ENCODE peak calls at places on chromosomes 11 and 22, in six cellular contexts. N is IMR-90; Z is esophagus squamous epithelium; T is stomach; W is activated CD4-positive, alpha-beta T cell treated with anti-CD3 and anti-CD28 coated beads for 48 hours; K is iPS DF 6.9. Y is an unnamed sample.

GRCh38 chr11:122707111-122707510 is 51.6 kb downstream of the UBASH3B start:
- DNase-seq in N (no peak), Z (no peak), T (no peak), W (no peak), K (no peak), Y (no peak)

GRCh38 chr11:121351089-121351488 is 58.5 kb downstream of the SC5D start:
- DNase-seq in N (no peak), Z (no peak), T (no peak), W (no peak), K (no peak), Y (no peak)

GRCh38 chr11:64477675-64478074 is 113.3 kb upstream of the SLC22A12 start:
- DNase-seq in N (no peak), Z (no peak), T (no peak), W (no peak), K (no peak), Y (no peak)

GRCh38 chr22:25929479-25929878 is 187.5 kb downstream of the MYO18B start:
- DNase-seq in N (no peak), Z (no peak), T (no peak), W (no peak), K (no peak), Y (no peak)

GRCh38 chr11:120327311-120327710 is 2.2 kb downstream of the TLCD5 start:
- DNase-seq in N (no peak), Z (no peak), T (no peak), W (no peak), K (no peak), Y (no peak)

GRCh38 chr11:81915045-81915444 is 818.6 kb downstream of the FAM181B start:
- DNase-seq in N (no peak), Z (no peak), T (no peak), W (no peak), K (no peak), Y (no peak)

GRCh38 chr22:27474711-27475547 is 326.6 kb downstream of the MN1 start:
- DNase-seq in N (peak; percentile 94), Z (no peak), T (no peak), W (no peak), K (no peak), Y (no peak)

GRCh38 chr22:33917744-33918406 is 2.4 kb downstream of the LARGE1 start:
- DNase-seq in N (peak; percentile 50), Z (no peak), T (no peak), W (no peak), K (no peak), Y (no peak)

GRCh38 chr11:6695377-6695776 is 12.2 kb upstream of the MRPL17 start:
- DNase-seq in N (peak; percentile 60), Z (no peak), T (no peak), W (no peak), K (no peak), Y (no peak)

GRCh38 chr11:77182542-77183420 is 54.7 kb downstream of the MYO7A start:
- DNase-seq in N (no peak), Z (no peak), T (no peak), W (no peak), K (no peak), Y (no peak)

GRCh38 chr11:3834349-3835099 is 6.2 kb downstream of the RHOG start:
- DNase-seq in N (no peak), Z (no peak), T (peak; percentile 40), W (no peak), K (no peak), Y (peak; percentile 59)

GRCh38 chr11:14819596-14819995 is 72.4 kb downstream of the CYP2R1 start:
- DNase-seq in N (no peak), Z (no peak), T (no peak), W (no peak), K (no peak), Y (no peak)

GRCh38 chr11:122141757-122142156 is 25.7 kb upstream of the BLID start:
- DNase-seq in N (no peak), Z (no peak), T (no peak), W (no peak), K (no peak), Y (no peak)

GRCh38 chr22:44063462-44064371 is 39.6 kb downstream of the PARVB start:
- DNase-seq in N (no peak), Z (no peak), T (no peak), W (no peak), K (no peak), Y (no peak)

GRCh38 chr11:127651175-127651887 is 650.8 kb upstream of the KIRREL3 start:
- DNase-seq in N (peak; percentile 94), Z (no peak), T (no peak), W (no peak), K (no peak), Y (no peak)

GRCh38 chr11:15673408-15673811 is 558.7 kb downstream of the INSC start:
- DNase-seq in N (no peak), Z (no peak), T (no peak), W (no peak), K (no peak), Y (no peak)

GRCh38 chr11:92061648-92062047 is 163.0 kb upstream of the FAT3 start:
- DNase-seq in N (no peak), Z (no peak), T (no peak), W (no peak), K (no peak), Y (no peak)

GRCh38 chr22:42977574-42977973 is 37.4 kb downstream of the PACSIN2 start:
- DNase-seq in N (no peak), Z (no peak), T (no peak), W (no peak), K (no peak), Y (no peak)

GRCh38 chr22:45996241-45997076 is 19.5 kb upstream of the WNT7B start:
- DNase-seq in N (peak; percentile 42), Z (no peak), T (no peak), W (no peak), K (no peak), Y (peak; percentile 48)

GRCh38 chr11:119629834-119630624 is 99.0 kb downstream of the NECTIN1 start:
- DNase-seq in N (no peak), Z (no peak), T (no peak), W (no peak), K (no peak), Y (no peak)

GRCh38 chr22:25105817-25106650 is 93.6 kb upstream of the CRYBB3 start:
- DNase-seq in N (no peak), Z (no peak), T (no peak), W (no peak), K (no peak), Y (no peak)

GRCh38 chr11:9313648-9314290 is 624 bp downstream of the TMEM41B start:
- DNase-seq in N (peak; percentile 8), Z (no peak), T (peak; percentile 26), W (peak; percentile 34), K (no peak), Y (peak; percentile 9)

GRCh38 chr11:17735823-17736772 is 1.5 kb downstream of the KCNC1 start:
- DNase-seq in N (no peak), Z (no peak), T (no peak), W (no peak), K (no peak), Y (no peak)

GRCh38 chr11:272931-273198 is 5.3 kb upstream of the NLRP6 start:
- DNase-seq in N (no peak), Z (no peak), T (no peak), W (no peak), K (no peak), Y (no peak)

GRCh38 chr22:48923165-48923875 is 904.4 kb downstream of the BRD1 start:
- DNase-seq in N (no peak), Z (no peak), T (peak; percentile 25), W (no peak), K (no peak), Y (no peak)

GRCh38 chr11:102306817-102307814 is 10.2 kb upstream of the BIRC3 start:
- DNase-seq in N (no peak), Z (no peak), T (no peak), W (no peak), K (no peak), Y (no peak)

GRCh38 chr11:19938051-19938856 is 222.0 kb downstream of the DBX1 start:
- DNase-seq in N (peak; percentile 54), Z (no peak), T (peak; percentile 53), W (peak; percentile 57), K (no peak), Y (peak; percentile 49)

GRCh38 chr11:128625766-128626165 is 38.4 kb upstream of the ETS1 start:
- DNase-seq in N (no peak), Z (no peak), T (no peak), W (no peak), K (no peak), Y (no peak)

GRCh38 chr11:111549196-111549868 is 8.8 kb downstream of the LAYN start:
- DNase-seq in N (no peak), Z (no peak), T (no peak), W (no peak), K (no peak), Y (no peak)

GRCh38 chr11:69178819-69179482 is 23.2 kb downstream of the SMIM38 start:
- DNase-seq in N (no peak), Z (no peak), T (peak; percentile 50), W (no peak), K (no peak), Y (no peak)